ENCODE peak calls at places on chromosomes 4 and X, in six cellular contexts. T is transverse colon, J is K562, P is esophagus muscularis mucosa, L is GM12878, X is sigmoid colon. Q is an unnamed sample.

GRCh38 chrX:130857207-130857606 is 45.8 kb downstream of the ENOX2 start:
- DNase-seq in T (no peak), J (no peak), P (no peak), L (no peak), X (no peak), Q (no peak)

GRCh38 chr4:42371306-42372063 is 25.8 kb upstream of the SHISA3 start:
- DNase-seq in T (no peak), J (peak), P (no peak), L (no peak), X (no peak), Q (peak)

GRCh38 chr4:54065282-54066087 is 1.1 kb upstream of the CHIC2 start:
- DNase-seq in T (no peak), J (no peak), P (no peak), L (no peak), X (no peak), Q (no peak)

GRCh38 chr4:4260185-4260751 is 12.2 kb upstream of the TMEM128 start:
- DNase-seq in T (no peak), J (no peak), P (no peak), L (no peak), X (no peak), Q (no peak)

GRCh38 chr4:105457997-105458396 is 15.9 kb downstream of the PPA2 start:
- DNase-seq in T (no peak), J (no peak), P (no peak), L (no peak), X (no peak), Q (no peak)

GRCh38 chrX:110646386-110646785 is 149.2 kb downstream of the CHRDL1 start:
- DNase-seq in T (no peak), J (no peak), P (no peak), L (no peak), X (no peak), Q (no peak)

GRCh38 chrX:20969565-20969964 is 404.7 kb upstream of the CNKSR2 start:
- DNase-seq in T (no peak), J (no peak), P (no peak), L (no peak), X (no peak), Q (no peak)

GRCh38 chr4:139920552-139920951 is 233.4 kb downstream of the MAML3 start:
- DNase-seq in T (no peak), J (no peak), P (no peak), L (no peak), X (no peak), Q (no peak)

GRCh38 chr4:94307231-94307840 is 35.3 kb downstream of the HPGDS start:
- DNase-seq in T (no peak), J (no peak), P (no peak), L (no peak), X (no peak), Q (no peak)

GRCh38 chrX:108097380-108097779 is 5.8 kb downstream of the ATG4A start:
- DNase-seq in T (no peak), J (no peak), P (no peak), L (no peak), X (no peak), Q (no peak)

GRCh38 chr4:38132140-38132673 is 172.0 kb downstream of the PTTG2 start:
- DNase-seq in T (peak), J (no peak), P (no peak), L (peak), X (peak), Q (no peak)

GRCh38 chr4:74056858-74057562 is 18.5 kb upstream of the CXCL3 start:
- DNase-seq in T (no peak), J (peak), P (no peak), L (no peak), X (no peak), Q (no peak)

GRCh38 chrX:110409925-110410324 is 51.3 kb downstream of the RTL9 start:
- DNase-seq in T (no peak), J (no peak), P (no peak), L (no peak), X (no peak), Q (no peak)

GRCh38 chrX:78540171-78540570 is 119.0 kb downstream of the RTL3 start:
- DNase-seq in T (no peak), J (no peak), P (no peak), L (no peak), X (no peak), Q (no peak)

GRCh38 chr4:82500830-82501229 is 61.0 kb downstream of the TMEM150C start:
- DNase-seq in T (no peak), J (no peak), P (no peak), L (no peak), X (no peak), Q (no peak)

GRCh38 chr4:31246856-31247255 is 526.7 kb downstream of the PCDH7 start:
- DNase-seq in T (no peak), J (no peak), P (no peak), L (no peak), X (no peak), Q (no peak)

GRCh38 chr4:48739560-48740019 is 40.5 kb downstream of the FRYL start:
- DNase-seq in T (no peak), J (no peak), P (no peak), L (peak), X (no peak), Q (no peak)

GRCh38 chr4:163544407-163545038 is 50.0 kb downstream of the TMA16 start:
- DNase-seq in T (peak), J (peak), P (no peak), L (no peak), X (peak), Q (no peak)

GRCh38 chrX:109902665-109903064 is 100.2 kb upstream of the TMEM164 start:
- DNase-seq in T (no peak), J (no peak), P (no peak), L (no peak), X (no peak), Q (no peak)

GRCh38 chr4:79148369-79148768 is 177.5 kb downstream of the NAA11 start:
- DNase-seq in T (no peak), J (no peak), P (no peak), L (no peak), X (no peak), Q (no peak)

GRCh38 chr4:76611164-76611563 is 176.1 kb downstream of the SHROOM3 start:
- DNase-seq in T (no peak), J (no peak), P (no peak), L (no peak), X (no peak), Q (no peak)

GRCh38 chr4:6032249-6033244 is 14.3 kb upstream of the C4orf50 start:
- DNase-seq in T (no peak), J (no peak), P (no peak), L (no peak), X (no peak), Q (no peak)

GRCh38 chrX:17860179-17860780 is 818 bp downstream of the RAI2 start:
- DNase-seq in T (no peak), J (no peak), P (no peak), L (no peak), X (peak), Q (no peak)

GRCh38 chrX:87663421-87663820 is 145.8 kb downstream of the KLHL4 start:
- DNase-seq in T (no peak), J (no peak), P (no peak), L (no peak), X (no peak), Q (no peak)

GRCh38 chr4:75662626-75663025 is 10.6 kb downstream of the G3BP2 start:
- DNase-seq in T (no peak), J (no peak), P (no peak), L (no peak), X (no peak), Q (no peak)

GRCh38 chrX:118579417-118579816 is 83.8 kb downstream of the DOCK11 start:
- DNase-seq in T (no peak), J (no peak), P (no peak), L (no peak), X (no peak), Q (no peak)

GRCh38 chrX:4373777-4374176 is 660.3 kb upstream of the PRKX start:
- DNase-seq in T (no peak), J (no peak), P (no peak), L (no peak), X (no peak), Q (no peak)

GRCh38 chr4:85968945-85969830 is 390.7 kb downstream of the MAPK10 start:
- DNase-seq in T (no peak), J (peak), P (no peak), L (no peak), X (no peak), Q (no peak)

GRCh38 chrX:21524008-21524407 is 134.1 kb downstream of the KLHL34 start:
- DNase-seq in T (no peak), J (no peak), P (no peak), L (no peak), X (no peak), Q (no peak)

GRCh38 chr4:174674305-174674840 is 152.1 kb upstream of the HPGD start:
- DNase-seq in T (no peak), J (no peak), P (no peak), L (no peak), X (no peak), Q (no peak)

GRCh38 chrX:151970661-151971060 is 3.8 kb downstream of the GABRE start:
- DNase-seq in T (peak), J (no peak), P (no peak), L (no peak), X (peak), Q (no peak)

GRCh38 chr4:178738026-178738425 is 1295.8 kb upstream of the AGA start:
- DNase-seq in T (no peak), J (no peak), P (no peak), L (no peak), X (no peak), Q (no peak)

GRCh38 chr4:13178621-13179020 is 305.5 kb downstream of the RAB28 start:
- DNase-seq in T (no peak), J (no peak), P (no peak), L (no peak), X (no peak), Q (no peak)

GRCh38 chr4:173243917-173244658 is 75.5 kb downstream of the GALNT7 start:
- DNase-seq in T (no peak), J (no peak), P (no peak), L (no peak), X (no peak), Q (no peak)

GRCh38 chr4:40992472-40993298 is 221.7 kb downstream of the APBB2 start:
- DNase-seq in T (no peak), J (no peak), P (no peak), L (peak), X (no peak), Q (no peak)

GRCh38 chr4:174871407-174871806 is 42.4 kb upstream of the GLRA3 start:
- DNase-seq in T (no peak), J (no peak), P (no peak), L (no peak), X (no peak), Q (no peak)

GRCh38 chr4:110614981-110615365 is 7.9 kb downstream of the PITX2 start:
- DNase-seq in T (no peak), J (no peak), P (no peak), L (no peak), X (no peak), Q (no peak)

GRCh38 chr4:41935652-41936021 is 408 bp downstream of the TMEM33 start:
- DNase-seq in T (no peak), J (peak), P (no peak), L (no peak), X (no peak), Q (no peak)

GRCh38 chr4:110198472-110199419 is at the start of gene ELOVL6:
- DNase-seq in T (peak), J (peak), P (no peak), L (peak), X (peak), Q (no peak)

GRCh38 chr4:186871856-186872255 is 148.2 kb upstream of the FAT1 start:
- DNase-seq in T (no peak), J (no peak), P (no peak), L (no peak), X (no peak), Q (no peak)
- H3K4me3 ChIP-seq in T (no peak), J (no peak), P (no peak), L (no peak), X (no peak), Q (no peak)

GRCh38 chr4:1809754-1810502 is 16.8 kb downstream of the FGFR3 start:
- DNase-seq in T (peak), J (peak), P (no peak), L (no peak), X (peak), Q (peak)
- TF ChIP-seq POLR2AphosphoS5 in T (no peak), J (peak), P (no peak), L (no peak), X (no peak), Q (no peak)

GRCh38 chr4:72567821-72568620 is 1.0 kb downstream of the ADAMTS3 start:
- DNase-seq in T (peak), J (peak), P (peak), L (no peak), X (peak), Q (no peak)

GRCh38 chr4:72568959-72569718 is at the start of gene ADAMTS3:
- DNase-seq in T (peak), J (peak), P (peak), L (no peak), X (peak), Q (no peak)

GRCh38 chr4:72571337-72571736 is 2.3 kb upstream of the ADAMTS3 start:
- DNase-seq in T (no peak), J (no peak), P (no peak), L (no peak), X (no peak), Q (no peak)

GRCh38 chr4:72567036-72567435 is 2.0 kb downstream of the ADAMTS3 start:
- DNase-seq in T (no peak), J (no peak), P (no peak), L (no peak), X (no peak), Q (no peak)

GRCh38 chr4:72569719-72570235 is 756 bp upstream of the ADAMTS3 start:
- DNase-seq in T (no peak), J (no peak), P (no peak), L (no peak), X (no peak), Q (no peak)
- H3K4me3 ChIP-seq in T (peak), J (peak), P (peak), L (no peak), X (peak), Q (no peak)

DNA sequence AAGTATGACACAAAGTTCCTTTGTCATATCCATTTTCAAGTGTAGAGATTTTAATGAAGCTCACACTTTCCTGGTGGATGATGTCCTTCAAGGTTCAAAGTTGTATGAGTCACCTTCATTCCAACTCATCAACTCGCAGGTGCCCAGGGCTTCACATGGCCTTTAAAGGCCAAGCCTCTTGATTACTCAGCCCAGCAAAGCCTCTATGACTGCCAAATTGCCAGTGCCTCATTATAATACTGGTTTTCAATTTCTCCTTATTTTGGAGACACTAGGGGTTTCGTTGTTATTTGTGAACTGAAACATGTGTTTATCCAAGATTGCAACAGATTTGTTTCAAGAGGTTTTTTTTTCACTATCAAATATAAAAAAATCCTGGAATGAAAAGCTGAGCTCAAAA is 45.9 kb upstream of the PPP3CA start:
- DNase-seq in T (no peak), J (no peak), P (no peak), L (no peak), X (no peak), Q (no peak)
- TF ChIP-seq POLR2AphosphoS5 in T (no peak), J (no peak), P (no peak), L (no peak), X (no peak), Q (no peak)

GRCh38 chrX:7062276-7062675 is 85.2 kb upstream of the STS start:
- DNase-seq in T (no peak), J (no peak), P (no peak), L (no peak), X (no peak), Q (no peak)

GRCh38 chrX:7061429-7061828 is 86.1 kb upstream of the STS start:
- DNase-seq in T (no peak), J (no peak), P (no peak), L (no peak), X (no peak), Q (no peak)

GRCh38 chrX:7060444-7060843 is 87.1 kb upstream of the STS start:
- DNase-seq in T (no peak), J (no peak), P (no peak), L (no peak), X (no peak), Q (no peak)

GRCh38 chrX:7062912-7063311 is 84.6 kb upstream of the STS start:
- DNase-seq in T (no peak), J (no peak), P (no peak), L (no peak), X (no peak), Q (no peak)

GRCh38 chrX:7059214-7059838 is 88.2 kb upstream of the STS start:
- DNase-seq in T (no peak), J (no peak), P (no peak), L (peak), X (no peak), Q (no peak)
- H3K4me3 ChIP-seq in T (no peak), J (no peak), P (no peak), L (peak), X (no peak), Q (no peak)

GRCh38 chr4:2812985-2813384 is 20.1 kb downstream of the SH3BP2 start:
- DNase-seq in T (no peak), J (no peak), P (no peak), L (no peak), X (no peak), Q (no peak)
- TF ChIP-seq POLR2AphosphoS5 in T (no peak), J (no peak), P (no peak), L (no peak), X (no peak), Q (no peak)